ENCODE peak calls at places on chromosomes 3 and 15, in seven cellular contexts. One of them, this sample, is unnamed.

GRCh38 chr3:188090626-188091309 is 63.2 kb upstream of the LPP start:
- DNase-seq in hypothalamus: no peak
- DNase-seq in GM04503: no peak
- DNase-seq in cardiac fibroblast: no peak
- DNase-seq in choroid plexus epithelial cell: no peak
- DNase-seq in anterior cingulate cortex: no peak
- DNase-seq in NCI-H187: no peak
- DNase-seq in this sample: no peak

GRCh38 chr15:76863693-76864092 is 41.4 kb downstream of the SCAPER start:
- DNase-seq in NCI-H187: no peak
- DNase-seq in GM04503: no peak
- DNase-seq in anterior cingulate cortex: no peak
- DNase-seq in cardiac fibroblast: no peak
- DNase-seq in choroid plexus epithelial cell: no peak
- DNase-seq in hypothalamus: no peak
- DNase-seq in this sample: no peak

GRCh38 chr3:41327718-41328117 is 128.4 kb downstream of the CTNNB1 start:
- DNase-seq in GM04503: no peak
- DNase-seq in cardiac fibroblast: peak
- DNase-seq in anterior cingulate cortex: no peak
- DNase-seq in hypothalamus: no peak
- DNase-seq in choroid plexus epithelial cell: peak
- DNase-seq in NCI-H187: no peak
- DNase-seq in this sample: no peak

GRCh38 chr3:133038731-133039398 is 674 bp downstream of the TMEM108 start:
- DNase-seq in choroid plexus epithelial cell: peak
- DNase-seq in NCI-H187: no peak
- DNase-seq in hypothalamus: no peak
- DNase-seq in cardiac fibroblast: no peak
- DNase-seq in GM04503: no peak
- DNase-seq in anterior cingulate cortex: peak
- DNase-seq in this sample: no peak

GRCh38 chr15:68408526-68408925 is 23.4 kb downstream of the ITGA11 start:
- DNase-seq in cardiac fibroblast: no peak
- DNase-seq in choroid plexus epithelial cell: no peak
- DNase-seq in anterior cingulate cortex: no peak
- DNase-seq in NCI-H187: no peak
- DNase-seq in hypothalamus: no peak
- DNase-seq in GM04503: no peak
- DNase-seq in this sample: peak

GRCh38 chr3:42892169-42892568 is 13.8 kb upstream of the ZNF662 start:
- DNase-seq in hypothalamus: no peak
- DNase-seq in anterior cingulate cortex: no peak
- DNase-seq in GM04503: no peak
- DNase-seq in NCI-H187: no peak
- DNase-seq in cardiac fibroblast: no peak
- DNase-seq in choroid plexus epithelial cell: no peak
- DNase-seq in this sample: no peak

GRCh38 chr3:42980909-42981308 is 1.8 kb downstream of the GASK1A start:
- DNase-seq in hypothalamus: no peak
- DNase-seq in choroid plexus epithelial cell: no peak
- DNase-seq in anterior cingulate cortex: no peak
- DNase-seq in cardiac fibroblast: no peak
- DNase-seq in NCI-H187: no peak
- DNase-seq in GM04503: no peak
- DNase-seq in this sample: no peak

GRCh38 chr3:195093731-195094130 is 177.2 kb downstream of the XXYLT1 start:
- DNase-seq in cardiac fibroblast: no peak
- DNase-seq in hypothalamus: no peak
- DNase-seq in NCI-H187: no peak
- DNase-seq in choroid plexus epithelial cell: no peak
- DNase-seq in anterior cingulate cortex: no peak
- DNase-seq in GM04503: no peak
- DNase-seq in this sample: peak

GRCh38 chr3:127714866-127715265 is 42.1 kb downstream of the ABTB1 start:
- DNase-seq in cardiac fibroblast: no peak
- DNase-seq in choroid plexus epithelial cell: no peak
- DNase-seq in GM04503: no peak
- DNase-seq in anterior cingulate cortex: no peak
- DNase-seq in hypothalamus: no peak
- DNase-seq in NCI-H187: no peak
- DNase-seq in this sample: peak

GRCh38 chr3:129211772-129212171 is 28.1 kb upstream of the CNBP start:
- DNase-seq in NCI-H187: no peak
- DNase-seq in hypothalamus: no peak
- DNase-seq in anterior cingulate cortex: no peak
- DNase-seq in GM04503: no peak
- DNase-seq in choroid plexus epithelial cell: peak
- DNase-seq in cardiac fibroblast: peak
- DNase-seq in this sample: no peak

GRCh38 chr3:54032598-54032997 is 89.8 kb upstream of the CACNA2D3 start:
- DNase-seq in GM04503: no peak
- DNase-seq in cardiac fibroblast: no peak
- DNase-seq in NCI-H187: no peak
- DNase-seq in anterior cingulate cortex: no peak
- DNase-seq in choroid plexus epithelial cell: no peak
- DNase-seq in hypothalamus: no peak
- DNase-seq in this sample: no peak

GRCh38 chr3:180252683-180253082 is 215.9 kb upstream of the PEX5L start:
- DNase-seq in NCI-H187: no peak
- DNase-seq in choroid plexus epithelial cell: no peak
- DNase-seq in hypothalamus: no peak
- DNase-seq in GM04503: no peak
- DNase-seq in cardiac fibroblast: no peak
- DNase-seq in anterior cingulate cortex: no peak
- DNase-seq in this sample: no peak

GRCh38 chr15:85828869-85829268 is 34.1 kb upstream of the KLHL25 start:
- DNase-seq in anterior cingulate cortex: no peak
- DNase-seq in NCI-H187: no peak
- DNase-seq in GM04503: no peak
- DNase-seq in cardiac fibroblast: no peak
- DNase-seq in hypothalamus: no peak
- DNase-seq in choroid plexus epithelial cell: no peak
- DNase-seq in this sample: no peak

GRCh38 chr3:115040673-115041286 is 106.3 kb downstream of the ZBTB20 start:
- DNase-seq in GM04503: no peak
- DNase-seq in hypothalamus: no peak
- DNase-seq in cardiac fibroblast: peak
- DNase-seq in NCI-H187: no peak
- DNase-seq in anterior cingulate cortex: no peak
- DNase-seq in choroid plexus epithelial cell: peak
- DNase-seq in this sample: no peak